ENCODE peak calls at places on chromosomes 12 and 14, in seven cellular contexts. One of them, this sample, is unnamed.

GRCh38 chr12:50569321-50569720 is 64.5 kb downstream of the DIP2B start:
- DNase-seq in testis: no peak
- DNase-seq in heart right ventricle: peak; percentile 25
- DNase-seq in GM12864: no peak
- DNase-seq in pancreas: no peak
- DNase-seq in neural progenitor cell: peak; percentile 47
- DNase-seq in IMR-90: no peak
- DNase-seq in this sample: no peak

GRCh38 chr12:54475542-54475941 is 2.1 kb upstream of the GTSF1 start:
- DNase-seq in testis: no peak
- DNase-seq in heart right ventricle: no peak
- DNase-seq in GM12864: no peak
- DNase-seq in pancreas: no peak
- DNase-seq in neural progenitor cell: no peak
- DNase-seq in IMR-90: no peak
- DNase-seq in this sample: peak; percentile 56

GRCh38 chr12:25463005-25463404 is 90.1 kb downstream of the LMNTD1 start:
- DNase-seq in testis: no peak
- DNase-seq in heart right ventricle: no peak
- DNase-seq in GM12864: no peak
- DNase-seq in pancreas: no peak
- DNase-seq in neural progenitor cell: no peak
- DNase-seq in IMR-90: no peak
- DNase-seq in this sample: no peak

GRCh38 chr14:103646189-103646588 is 17.2 kb downstream of the KLC1 start:
- DNase-seq in testis: no peak
- DNase-seq in heart right ventricle: no peak
- DNase-seq in GM12864: no peak
- DNase-seq in pancreas: no peak
- DNase-seq in neural progenitor cell: no peak
- DNase-seq in IMR-90: no peak
- DNase-seq in this sample: no peak

GRCh38 chr12:76556373-76556772 is 3.2 kb downstream of the OSBPL8 start:
- DNase-seq in testis: no peak
- DNase-seq in heart right ventricle: no peak
- DNase-seq in GM12864: no peak
- DNase-seq in pancreas: no peak
- DNase-seq in neural progenitor cell: no peak
- DNase-seq in IMR-90: no peak
- DNase-seq in this sample: no peak

GRCh38 chr14:22976620-22977433 is 5.5 kb downstream of the AJUBA start:
- DNase-seq in testis: no peak
- DNase-seq in heart right ventricle: no peak
- DNase-seq in GM12864: no peak
- DNase-seq in pancreas: peak; percentile 45
- DNase-seq in neural progenitor cell: no peak
- DNase-seq in IMR-90: peak; percentile 63
- DNase-seq in this sample: peak; percentile 79

GRCh38 chr14:65922166-65922565 is 509.6 kb downstream of the FUT8 start:
- DNase-seq in testis: no peak
- DNase-seq in heart right ventricle: no peak
- DNase-seq in GM12864: no peak
- DNase-seq in pancreas: no peak
- DNase-seq in neural progenitor cell: no peak
- DNase-seq in IMR-90: no peak
- DNase-seq in this sample: no peak

GRCh38 chr12:9363145-9363544 is 154.9 kb upstream of the PZP start:
- DNase-seq in testis: no peak
- DNase-seq in heart right ventricle: no peak
- DNase-seq in GM12864: peak; percentile 39
- DNase-seq in pancreas: no peak
- DNase-seq in neural progenitor cell: no peak
- DNase-seq in IMR-90: no peak
- DNase-seq in this sample: no peak

GRCh38 chr14:92922883-92923743 is at the start of gene CHGA:
- DNase-seq in testis: peak; percentile 81
- DNase-seq in heart right ventricle: peak; percentile 51
- DNase-seq in GM12864: no peak
- DNase-seq in pancreas: peak; percentile 42
- DNase-seq in neural progenitor cell: peak; percentile 92
- DNase-seq in IMR-90: peak; percentile 20
- DNase-seq in this sample: peak; percentile 70

GRCh38 chr14:98725196-98725595 is 546.8 kb downstream of the BCL11B start:
- DNase-seq in testis: no peak
- DNase-seq in heart right ventricle: no peak
- DNase-seq in GM12864: no peak
- DNase-seq in pancreas: no peak
- DNase-seq in neural progenitor cell: no peak
- DNase-seq in IMR-90: no peak
- DNase-seq in this sample: no peak

GRCh38 chr14:58244556-58245387 is at the start of gene PSMA3:
- DNase-seq in testis: peak; percentile 98
- DNase-seq in heart right ventricle: peak; percentile 98
- DNase-seq in GM12864: peak; percentile 90
- DNase-seq in pancreas: peak; percentile 97
- DNase-seq in neural progenitor cell: peak; percentile 98
- DNase-seq in IMR-90: peak; percentile 95
- DNase-seq in this sample: peak; percentile 98
- TF ChIP-seq CTCF in testis: peak; percentile 8
- TF ChIP-seq CTCF in heart right ventricle: no peak
- TF ChIP-seq CTCF in GM12864: no peak
- TF ChIP-seq CTCF in pancreas: no peak
- TF ChIP-seq CTCF in neural progenitor cell: no peak
- TF ChIP-seq CTCF in IMR-90: no peak
- TF ChIP-seq CTCF in this sample: no peak

DNA sequence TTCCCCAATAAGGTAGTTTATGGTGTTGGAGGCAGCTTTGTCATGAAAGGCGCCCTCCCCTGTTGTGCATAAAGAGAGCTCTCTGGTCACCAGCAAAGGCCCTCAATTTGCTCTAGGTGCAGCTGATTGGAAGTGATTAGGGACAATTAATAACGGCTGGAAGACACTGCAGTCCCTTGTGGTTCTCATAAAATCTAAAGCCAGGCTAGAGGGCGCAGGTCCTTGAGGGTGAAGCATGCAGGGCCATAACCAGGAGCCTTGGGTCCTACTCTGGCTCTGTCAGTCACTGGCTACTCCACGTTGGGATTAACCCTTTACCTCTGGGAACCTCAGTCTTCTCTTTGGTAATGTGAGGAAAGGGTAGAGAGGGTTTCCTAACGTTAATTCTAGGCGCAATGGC is 1.9 kb downstream of the DAAM1 start:
- DNase-seq in testis: peak; percentile 48
- DNase-seq in heart right ventricle: peak; percentile 29
- DNase-seq in GM12864: no peak
- DNase-seq in pancreas: no peak
- DNase-seq in neural progenitor cell: peak; percentile 70
- DNase-seq in IMR-90: no peak
- DNase-seq in this sample: peak; percentile 3
- TF ChIP-seq CTCF in testis: no peak
- TF ChIP-seq CTCF in heart right ventricle: peak; percentile 15
- TF ChIP-seq CTCF in GM12864: no peak
- TF ChIP-seq CTCF in pancreas: no peak
- TF ChIP-seq CTCF in neural progenitor cell: peak; percentile 45
- TF ChIP-seq CTCF in IMR-90: peak; percentile 18
- TF ChIP-seq CTCF in this sample: no peak

GRCh38 chr12:7935773-7936581 is at the start of gene SLC2A3:
- DNase-seq in testis: peak; percentile 51
- DNase-seq in heart right ventricle: peak; percentile 81
- DNase-seq in GM12864: peak; percentile 53
- DNase-seq in pancreas: peak; percentile 6
- DNase-seq in neural progenitor cell: peak; percentile 72
- DNase-seq in IMR-90: peak; percentile 92
- DNase-seq in this sample: peak; percentile 94

GRCh38 chr12:7935464-7935772 is 569 bp downstream of the SLC2A3 start:
- DNase-seq in testis: no peak
- DNase-seq in heart right ventricle: no peak
- DNase-seq in GM12864: no peak
- DNase-seq in pancreas: no peak
- DNase-seq in neural progenitor cell: peak; percentile 17
- DNase-seq in IMR-90: no peak
- DNase-seq in this sample: peak; percentile 24

GRCh38 chr12:7934560-7935463 is 1.2 kb downstream of the SLC2A3 start:
- DNase-seq in testis: no peak
- DNase-seq in heart right ventricle: no peak
- DNase-seq in GM12864: no peak
- DNase-seq in pancreas: no peak
- DNase-seq in neural progenitor cell: peak; percentile 38
- DNase-seq in IMR-90: no peak
- DNase-seq in this sample: no peak

GRCh38 chr12:7940906-7941305 is 4.9 kb upstream of the SLC2A3 start:
- DNase-seq in testis: no peak
- DNase-seq in heart right ventricle: no peak
- DNase-seq in GM12864: no peak
- DNase-seq in pancreas: no peak
- DNase-seq in neural progenitor cell: no peak
- DNase-seq in IMR-90: no peak
- DNase-seq in this sample: no peak

GRCh38 chr12:7937867-7938506 is 2.0 kb upstream of the SLC2A3 start:
- DNase-seq in testis: no peak
- DNase-seq in heart right ventricle: no peak
- DNase-seq in GM12864: no peak
- DNase-seq in pancreas: no peak
- DNase-seq in neural progenitor cell: no peak
- DNase-seq in IMR-90: no peak
- DNase-seq in this sample: peak; percentile 71
- TF ChIP-seq CTCF in testis: peak; percentile 45
- TF ChIP-seq CTCF in heart right ventricle: peak; percentile 29
- TF ChIP-seq CTCF in GM12864: no peak
- TF ChIP-seq CTCF in pancreas: no peak
- TF ChIP-seq CTCF in neural progenitor cell: peak; percentile 32
- TF ChIP-seq CTCF in IMR-90: peak; percentile 20
- TF ChIP-seq CTCF in this sample: no peak

GRCh38 chr12:121579190-121579791 is 1.5 kb downstream of the KDM2B start:
- DNase-seq in testis: peak; percentile 51
- DNase-seq in heart right ventricle: no peak
- DNase-seq in GM12864: no peak
- DNase-seq in pancreas: peak; percentile 43
- DNase-seq in neural progenitor cell: peak; percentile 65
- DNase-seq in IMR-90: no peak
- DNase-seq in this sample: peak; percentile 52

GRCh38 chr12:121579981-121580868 is 598 bp downstream of the KDM2B start:
- DNase-seq in testis: peak; percentile 89
- DNase-seq in heart right ventricle: peak; percentile 68
- DNase-seq in GM12864: no peak
- DNase-seq in pancreas: peak; percentile 67
- DNase-seq in neural progenitor cell: peak; percentile 92
- DNase-seq in IMR-90: peak; percentile 55
- DNase-seq in this sample: peak; percentile 59

GRCh38 chr12:121576851-121577391 is 3.9 kb downstream of the KDM2B start:
- DNase-seq in testis: no peak
- DNase-seq in heart right ventricle: no peak
- DNase-seq in GM12864: no peak
- DNase-seq in pancreas: no peak
- DNase-seq in neural progenitor cell: peak; percentile 95
- DNase-seq in IMR-90: peak; percentile 95
- DNase-seq in this sample: peak; percentile 89

GRCh38 chr12:121577443-121578180 is 3.2 kb downstream of the KDM2B start:
- DNase-seq in testis: peak; percentile 59
- DNase-seq in heart right ventricle: no peak
- DNase-seq in GM12864: no peak
- DNase-seq in pancreas: no peak
- DNase-seq in neural progenitor cell: peak; percentile 69
- DNase-seq in IMR-90: no peak
- DNase-seq in this sample: peak; percentile 36

GRCh38 chr12:121578230-121579189 is 2.3 kb downstream of the KDM2B start:
- DNase-seq in testis: no peak
- DNase-seq in heart right ventricle: no peak
- DNase-seq in GM12864: no peak
- DNase-seq in pancreas: peak; percentile 12
- DNase-seq in neural progenitor cell: peak; percentile 68
- DNase-seq in IMR-90: peak; percentile 21
- DNase-seq in this sample: no peak
- TF ChIP-seq CTCF in testis: no peak
- TF ChIP-seq CTCF in heart right ventricle: no peak
- TF ChIP-seq CTCF in GM12864: no peak
- TF ChIP-seq CTCF in pancreas: no peak
- TF ChIP-seq CTCF in neural progenitor cell: no peak
- TF ChIP-seq CTCF in IMR-90: no peak
- TF ChIP-seq CTCF in this sample: no peak

GRCh38 chr12:113235976-113236375 is 14.7 kb downstream of the TPCN1 start:
- DNase-seq in testis: no peak
- DNase-seq in heart right ventricle: no peak
- DNase-seq in GM12864: no peak
- DNase-seq in pancreas: no peak
- DNase-seq in neural progenitor cell: no peak
- DNase-seq in IMR-90: no peak
- DNase-seq in this sample: no peak
- TF ChIP-seq CTCF in testis: no peak
- TF ChIP-seq CTCF in heart right ventricle: no peak
- TF ChIP-seq CTCF in GM12864: no peak
- TF ChIP-seq CTCF in pancreas: no peak
- TF ChIP-seq CTCF in neural progenitor cell: no peak
- TF ChIP-seq CTCF in IMR-90: no peak
- TF ChIP-seq CTCF in this sample: no peak

GRCh38 chr12:101951002-101951670 is 73.8 kb downstream of the DRAM1 start:
- DNase-seq in testis: no peak
- DNase-seq in heart right ventricle: no peak
- DNase-seq in GM12864: no peak
- DNase-seq in pancreas: no peak
- DNase-seq in neural progenitor cell: no peak
- DNase-seq in IMR-90: no peak
- DNase-seq in this sample: no peak
- TF ChIP-seq CTCF in testis: no peak
- TF ChIP-seq CTCF in heart right ventricle: no peak
- TF ChIP-seq CTCF in GM12864: no peak
- TF ChIP-seq CTCF in pancreas: no peak
- TF ChIP-seq CTCF in neural progenitor cell: no peak
- TF ChIP-seq CTCF in IMR-90: no peak
- TF ChIP-seq CTCF in this sample: no peak